ENCODE peak calls at places on chromosomes 11 and 22, in four cellular contexts. One of them, this sample, is unnamed. For H3K36me3, the result is how much of the 10 kb centered on the place peaks cover.

GRCh38 chr11:94544582-94544831 is 786 bp downstream of the FUT4 start:
- DNase-seq in fibroblast of lung: no peak
- DNase-seq in stomach: no peak
- DNase-seq in endodermal cell: no peak
- DNase-seq in this sample: no peak

GRCh38 chr11:59756496-59756840 is 1.3 kb downstream of the STX3 start:
- DNase-seq in fibroblast of lung: peak
- DNase-seq in stomach: no peak
- DNase-seq in endodermal cell: no peak
- DNase-seq in this sample: no peak

GRCh38 chr11:69277074-69277809 is 16.7 kb upstream of the MYEOV start:
- DNase-seq in fibroblast of lung: no peak
- DNase-seq in stomach: no peak
- DNase-seq in endodermal cell: no peak
- DNase-seq in this sample: peak

GRCh38 chr11:44049832-44050231 is 2.1 kb downstream of the ACCSL start:
- DNase-seq in fibroblast of lung: no peak
- DNase-seq in stomach: no peak
- DNase-seq in endodermal cell: peak
- DNase-seq in this sample: no peak

GRCh38 chr11:6333112-6333511 is 12.8 kb upstream of the CAVIN3 start:
- DNase-seq in fibroblast of lung: no peak
- DNase-seq in stomach: no peak
- DNase-seq in endodermal cell: no peak
- DNase-seq in this sample: no peak

GRCh38 chr11:41799747-41800146 is 340.3 kb upstream of the LRRC4C start:
- DNase-seq in fibroblast of lung: no peak
- DNase-seq in stomach: no peak
- DNase-seq in endodermal cell: no peak
- DNase-seq in this sample: no peak

GRCh38 chr11:130513132-130513531 is 64.7 kb downstream of the ADAMTS15 start:
- DNase-seq in fibroblast of lung: peak
- DNase-seq in stomach: peak
- DNase-seq in endodermal cell: no peak
- DNase-seq in this sample: no peak

GRCh38 chr11:19367051-19367709 is 126.4 kb upstream of the E2F8 start:
- DNase-seq in fibroblast of lung: peak
- DNase-seq in stomach: no peak
- DNase-seq in endodermal cell: no peak
- DNase-seq in this sample: no peak

GRCh38 chr11:36402568-36403181 is 106.6 kb downstream of the PRR5L start:
- DNase-seq in fibroblast of lung: no peak
- DNase-seq in stomach: no peak
- DNase-seq in endodermal cell: no peak
- DNase-seq in this sample: no peak

GRCh38 chr11:58444285-58444684 is 2.2 kb upstream of the OR5B12 start:
- DNase-seq in fibroblast of lung: no peak
- DNase-seq in stomach: no peak
- DNase-seq in endodermal cell: no peak
- DNase-seq in this sample: no peak

GRCh38 chr11:44036811-44037657 is 10.7 kb upstream of the ACCSL start:
- DNase-seq in fibroblast of lung: peak
- DNase-seq in stomach: peak
- DNase-seq in endodermal cell: peak
- DNase-seq in this sample: peak

GRCh38 chr11:133699071-133699470 is 146.2 kb downstream of the SPATA19 start:
- DNase-seq in fibroblast of lung: no peak
- DNase-seq in stomach: no peak
- DNase-seq in endodermal cell: no peak
- DNase-seq in this sample: no peak

GRCh38 chr11:16169541-16169940 is 186.8 kb downstream of the SOX6 start:
- DNase-seq in fibroblast of lung: peak
- DNase-seq in stomach: no peak
- DNase-seq in endodermal cell: no peak
- DNase-seq in this sample: no peak

GRCh38 chr11:68890490-68891231 is 13.0 kb downstream of the MRPL21 start:
- DNase-seq in fibroblast of lung: peak
- DNase-seq in stomach: peak
- DNase-seq in endodermal cell: peak
- DNase-seq in this sample: no peak

GRCh38 chr22:17583151-17583550 is 19.9 kb downstream of the SLC25A18 start:
- DNase-seq in fibroblast of lung: no peak
- DNase-seq in stomach: no peak
- DNase-seq in endodermal cell: no peak
- DNase-seq in this sample: no peak

GRCh38 chr11:15499684-15500083 is 385.0 kb downstream of the INSC start:
- DNase-seq in fibroblast of lung: no peak
- DNase-seq in stomach: no peak
- DNase-seq in endodermal cell: no peak
- DNase-seq in this sample: no peak

GRCh38 chr11:43376594-43376993 is 17.9 kb downstream of the TTC17 start:
- DNase-seq in fibroblast of lung: peak
- DNase-seq in stomach: no peak
- DNase-seq in endodermal cell: no peak
- DNase-seq in this sample: no peak

GRCh38 chr11:127454856-127455255 is 454.3 kb upstream of the KIRREL3 start:
- DNase-seq in fibroblast of lung: peak
- DNase-seq in stomach: no peak
- DNase-seq in endodermal cell: peak
- DNase-seq in this sample: no peak

GRCh38 chr11:68047437-68048290 is 8.8 kb downstream of the TCIRG1 start:
- DNase-seq in fibroblast of lung: no peak
- DNase-seq in stomach: no peak
- DNase-seq in endodermal cell: no peak
- DNase-seq in this sample: peak

DNA sequence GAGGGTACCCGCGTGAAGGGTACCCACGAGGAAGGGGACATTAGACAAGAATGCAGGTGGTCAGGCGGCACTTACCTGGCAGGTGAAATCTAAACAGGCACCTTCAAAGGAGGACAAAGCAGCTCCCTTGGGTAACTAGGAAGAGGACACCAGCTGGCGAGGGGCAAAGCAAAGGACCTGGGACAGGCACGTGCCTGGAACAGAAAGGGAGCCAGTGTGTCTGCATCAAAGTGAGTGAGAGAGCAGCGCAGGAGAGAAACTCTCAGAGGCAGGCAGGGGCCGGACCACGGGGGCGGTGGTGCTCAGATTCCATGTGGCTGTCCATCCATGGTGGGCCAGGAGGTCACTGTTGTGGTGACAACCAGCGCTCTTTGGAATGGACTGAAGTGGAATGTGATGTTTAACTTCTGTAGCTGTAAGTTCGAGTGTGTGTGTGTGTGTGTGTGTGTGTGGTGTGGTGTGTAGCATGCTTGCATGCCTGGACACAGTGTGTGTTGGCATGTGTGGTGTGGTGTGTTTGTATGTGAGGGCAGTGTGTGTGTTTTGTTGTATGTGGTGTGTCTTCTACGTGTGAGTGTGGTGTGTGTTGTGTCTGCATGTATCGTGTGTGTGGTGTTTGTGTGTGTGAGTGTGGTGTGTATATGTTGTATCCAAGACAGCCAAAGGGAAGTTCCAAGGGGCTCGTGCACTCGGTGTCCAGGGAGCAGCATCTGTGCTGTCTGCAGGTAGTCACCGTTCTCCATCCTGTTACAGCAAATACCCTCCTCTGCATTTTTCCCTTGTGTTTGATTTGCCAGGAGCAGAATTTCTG is 86.4 kb downstream of the CDKN1C start:
- DNase-seq in fibroblast of lung: peak
- DNase-seq in stomach: peak
- DNase-seq in endodermal cell: peak
- DNase-seq in this sample: no peak
- H3K4me3 ChIP-seq in fibroblast of lung: no peak
- H3K4me3 ChIP-seq in stomach: no peak
- H3K4me3 ChIP-seq in endodermal cell: no peak
- H3K4me3 ChIP-seq in this sample: no peak

GRCh38 chr22:23260645-23261581 is 80.6 kb downstream of the BCR start:
- DNase-seq in fibroblast of lung: no peak
- DNase-seq in stomach: no peak
- DNase-seq in endodermal cell: no peak
- DNase-seq in this sample: no peak

GRCh38 chr22:23259916-23260644 is 79.8 kb downstream of the BCR start:
- DNase-seq in fibroblast of lung: no peak
- DNase-seq in stomach: no peak
- DNase-seq in endodermal cell: peak
- DNase-seq in this sample: peak

GRCh38 chr22:23256986-23257888 is 76.9 kb downstream of the BCR start:
- DNase-seq in fibroblast of lung: no peak
- DNase-seq in stomach: peak
- DNase-seq in endodermal cell: no peak
- DNase-seq in this sample: no peak

GRCh38 chr22:23257889-23258825 is 77.8 kb downstream of the BCR start:
- DNase-seq in fibroblast of lung: no peak
- DNase-seq in stomach: no peak
- DNase-seq in endodermal cell: no peak
- DNase-seq in this sample: no peak

GRCh38 chr22:23258826-23259170 is 78.5 kb downstream of the BCR start:
- DNase-seq in fibroblast of lung: no peak
- DNase-seq in stomach: no peak
- DNase-seq in endodermal cell: no peak
- DNase-seq in this sample: no peak
- H3K36me3 ChIP-seq in fibroblast of lung: under half
- H3K36me3 ChIP-seq in stomach: half or more
- H3K36me3 ChIP-seq in endodermal cell: half or more
- H3K36me3 ChIP-seq in this sample: under half

GRCh38 chr22:24507742-24508141 is 12.6 kb downstream of the UPB1 start:
- DNase-seq in fibroblast of lung: no peak
- DNase-seq in stomach: no peak
- DNase-seq in endodermal cell: peak
- DNase-seq in this sample: peak
- H3K4me3 ChIP-seq in fibroblast of lung: no peak
- H3K4me3 ChIP-seq in stomach: no peak
- H3K4me3 ChIP-seq in endodermal cell: no peak
- H3K4me3 ChIP-seq in this sample: no peak

GRCh38 chr11:70811915-70812314 is 413.6 kb downstream of the CTTN start:
- DNase-seq in fibroblast of lung: no peak
- DNase-seq in stomach: no peak
- DNase-seq in endodermal cell: no peak
- DNase-seq in this sample: no peak
- H3K36me3 ChIP-seq in fibroblast of lung: under half
- H3K36me3 ChIP-seq in stomach: under half
- H3K36me3 ChIP-seq in endodermal cell: under half
- H3K36me3 ChIP-seq in this sample: under half

GRCh38 chr11:91163619-91164451 is 941.0 kb upstream of the CHORDC1 start:
- DNase-seq in fibroblast of lung: peak
- DNase-seq in stomach: no peak
- DNase-seq in endodermal cell: no peak
- DNase-seq in this sample: no peak
- H3K4me3 ChIP-seq in fibroblast of lung: no peak
- H3K4me3 ChIP-seq in stomach: no peak
- H3K4me3 ChIP-seq in endodermal cell: no peak
- H3K4me3 ChIP-seq in this sample: no peak

GRCh38 chr11:117333921-117334320 is 6.3 kb downstream of the CEP164 start:
- DNase-seq in fibroblast of lung: no peak
- DNase-seq in stomach: no peak
- DNase-seq in endodermal cell: no peak
- DNase-seq in this sample: no peak

GRCh38 chr11:117337061-117337460 is 9.4 kb downstream of the CEP164 start:
- DNase-seq in fibroblast of lung: no peak
- DNase-seq in stomach: no peak
- DNase-seq in endodermal cell: no peak
- DNase-seq in this sample: no peak

GRCh38 chr11:117334896-117335295 is 7.2 kb downstream of the CEP164 start:
- DNase-seq in fibroblast of lung: no peak
- DNase-seq in stomach: no peak
- DNase-seq in endodermal cell: no peak
- DNase-seq in this sample: no peak

GRCh38 chr11:117332843-117333242 is 5.2 kb downstream of the CEP164 start:
- DNase-seq in fibroblast of lung: no peak
- DNase-seq in stomach: no peak
- DNase-seq in endodermal cell: no peak
- DNase-seq in this sample: no peak

DNA sequence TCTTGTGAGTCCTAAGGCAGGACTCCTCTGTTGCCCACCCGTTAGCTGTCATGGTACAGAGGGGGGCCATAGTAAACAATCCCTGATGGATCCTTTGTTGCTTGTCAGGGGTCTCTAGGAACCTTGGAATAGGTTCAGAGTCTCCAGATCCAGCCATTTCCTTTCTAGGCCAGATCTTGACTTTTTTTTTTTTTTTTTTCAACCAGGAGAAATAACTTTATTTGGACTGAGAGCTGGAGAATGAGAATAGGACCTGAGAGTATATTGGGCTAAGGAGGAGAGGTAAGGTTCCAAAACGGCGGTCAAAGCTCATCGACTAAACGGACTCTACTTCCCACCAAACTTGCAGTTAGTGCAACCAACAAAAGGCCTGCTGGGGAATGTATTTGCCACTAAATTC is 7.7 kb downstream of the CEP164 start:
- DNase-seq in fibroblast of lung: no peak
- DNase-seq in stomach: no peak
- DNase-seq in endodermal cell: no peak
- DNase-seq in this sample: no peak
- H3K36me3 ChIP-seq in fibroblast of lung: under half
- H3K36me3 ChIP-seq in stomach: half or more
- H3K36me3 ChIP-seq in endodermal cell: under half
- H3K36me3 ChIP-seq in this sample: under half

DNA sequence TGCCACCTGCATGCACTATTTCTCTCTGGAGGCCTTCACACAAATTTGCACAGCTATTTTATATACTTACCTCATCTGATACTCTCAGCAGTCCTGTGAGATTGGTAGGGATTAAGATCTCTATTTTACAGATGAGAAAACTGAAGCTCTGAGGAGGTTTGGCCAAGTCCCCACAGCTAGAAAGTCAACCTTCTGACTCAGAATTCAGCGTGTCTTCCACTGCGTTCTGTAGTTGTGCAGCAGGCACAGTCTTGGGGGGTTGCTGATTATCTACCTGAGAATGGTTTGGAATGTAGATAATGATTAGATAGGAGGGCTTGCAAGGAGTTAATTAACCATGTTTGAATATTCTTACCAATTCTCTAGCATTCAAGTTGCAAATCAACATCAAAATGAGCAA is 2.5 kb upstream of the SORL1 start:
- DNase-seq in fibroblast of lung: no peak
- DNase-seq in stomach: no peak
- DNase-seq in endodermal cell: no peak
- DNase-seq in this sample: no peak
- H3K4me3 ChIP-seq in fibroblast of lung: no peak
- H3K4me3 ChIP-seq in stomach: no peak
- H3K4me3 ChIP-seq in endodermal cell: peak
- H3K4me3 ChIP-seq in this sample: no peak

This sample was measured in H7.